ENCODE peak calls at places on chromosomes 3 and 15, in five cellular contexts. One of them, this sample, is unnamed.

GRCh38 chr15:39786444-39787056 is 3.9 kb upstream of the FSIP1 start:
- DNase-seq in OCI-LY7: peak; percentile 63
- DNase-seq in AG04450: peak; percentile 26
- DNase-seq in astrocyte of the spinal cord: peak; percentile 81
- DNase-seq in Calu3: peak; percentile 11
- DNase-seq in this sample: no peak

GRCh38 chr15:96314508-96314907 is 16.0 kb upstream of the NR2F2 start:
- DNase-seq in OCI-LY7: no peak
- DNase-seq in AG04450: no peak
- DNase-seq in astrocyte of the spinal cord: no peak
- DNase-seq in Calu3: no peak
- DNase-seq in this sample: no peak

GRCh38 chr15:89112341-89112971 is 24.2 kb downstream of the ABHD2 start:
- DNase-seq in OCI-LY7: no peak
- DNase-seq in AG04450: no peak
- DNase-seq in astrocyte of the spinal cord: peak; percentile 73
- DNase-seq in Calu3: peak; percentile 85
- DNase-seq in this sample: no peak

GRCh38 chr15:95162967-95163531 is 931.7 kb downstream of the MCTP2 start:
- DNase-seq in OCI-LY7: no peak
- DNase-seq in AG04450: peak; percentile 51
- DNase-seq in astrocyte of the spinal cord: peak; percentile 91
- DNase-seq in Calu3: no peak
- DNase-seq in this sample: no peak

GRCh38 chr3:27723803-27724458 is 1.8 kb upstream of the EOMES start:
- DNase-seq in OCI-LY7: no peak
- DNase-seq in AG04450: no peak
- DNase-seq in astrocyte of the spinal cord: no peak
- DNase-seq in Calu3: no peak
- DNase-seq in this sample: no peak

GRCh38 chr3:177300039-177300833 is 103.0 kb upstream of the TBL1XR1 start:
- DNase-seq in OCI-LY7: peak; percentile 27
- DNase-seq in AG04450: peak; percentile 4
- DNase-seq in astrocyte of the spinal cord: peak; percentile 26
- DNase-seq in Calu3: peak; percentile 72
- DNase-seq in this sample: no peak

GRCh38 chr15:66650433-66650832 is 51.6 kb upstream of the SMAD6 start:
- DNase-seq in OCI-LY7: no peak
- DNase-seq in AG04450: no peak
- DNase-seq in astrocyte of the spinal cord: no peak
- DNase-seq in Calu3: no peak
- DNase-seq in this sample: no peak

GRCh38 chr15:83764201-83764839 is 110.4 kb downstream of the ADAMTSL3 start:
- DNase-seq in OCI-LY7: no peak
- DNase-seq in AG04450: no peak
- DNase-seq in astrocyte of the spinal cord: no peak
- DNase-seq in Calu3: no peak
- DNase-seq in this sample: no peak

GRCh38 chr3:136195258-136196063 is 674 bp downstream of the MSL2 start:
- DNase-seq in OCI-LY7: peak; percentile 85
- DNase-seq in AG04450: peak; percentile 26
- DNase-seq in astrocyte of the spinal cord: peak; percentile 70
- DNase-seq in Calu3: peak; percentile 72
- DNase-seq in this sample: peak; percentile 77

GRCh38 chr3:45949432-45949831 is 6.2 kb downstream of the CXCR6 start:
- DNase-seq in OCI-LY7: no peak
- DNase-seq in AG04450: no peak
- DNase-seq in astrocyte of the spinal cord: no peak
- DNase-seq in Calu3: no peak
- DNase-seq in this sample: no peak

GRCh38 chr3:167497903-167498302 is 24.1 kb upstream of the SERPINI2 start:
- DNase-seq in OCI-LY7: no peak
- DNase-seq in AG04450: no peak
- DNase-seq in astrocyte of the spinal cord: no peak
- DNase-seq in Calu3: no peak
- DNase-seq in this sample: no peak

GRCh38 chr15:74311734-74312444 is 55.6 kb downstream of the CYP11A1 start:
- DNase-seq in OCI-LY7: no peak
- DNase-seq in AG04450: no peak
- DNase-seq in astrocyte of the spinal cord: no peak
- DNase-seq in Calu3: peak; percentile 59
- DNase-seq in this sample: peak; percentile 62

GRCh38 chr3:155664922-155665695 is 79.8 kb downstream of the PLCH1 start:
- DNase-seq in OCI-LY7: no peak
- DNase-seq in AG04450: peak; percentile 44
- DNase-seq in astrocyte of the spinal cord: peak; percentile 89
- DNase-seq in Calu3: peak; percentile 67
- DNase-seq in this sample: no peak

GRCh38 chr3:125132815-125133214 is 77.0 kb upstream of the HEG1 start:
- DNase-seq in OCI-LY7: peak; percentile 31
- DNase-seq in AG04450: no peak
- DNase-seq in astrocyte of the spinal cord: no peak
- DNase-seq in Calu3: no peak
- DNase-seq in this sample: no peak

GRCh38 chr3:117606860-117607259 is 897.3 kb downstream of the TUSC7 start:
- DNase-seq in OCI-LY7: no peak
- DNase-seq in AG04450: no peak
- DNase-seq in astrocyte of the spinal cord: no peak
- DNase-seq in Calu3: no peak
- DNase-seq in this sample: no peak

GRCh38 chr15:77650285-77650684 is 17.6 kb upstream of the LINGO1 start:
- DNase-seq in OCI-LY7: peak; percentile 14
- DNase-seq in AG04450: no peak
- DNase-seq in astrocyte of the spinal cord: no peak
- DNase-seq in Calu3: peak; percentile 43
- DNase-seq in this sample: peak; percentile 77

GRCh38 chr15:69939513-69940440 is 157.9 kb downstream of the TLE3 start:
- DNase-seq in OCI-LY7: no peak
- DNase-seq in AG04450: no peak
- DNase-seq in astrocyte of the spinal cord: no peak
- DNase-seq in Calu3: no peak
- DNase-seq in this sample: peak; percentile 15

GRCh38 chr15:92576597-92577200 is 78.9 kb downstream of the FAM174B start:
- DNase-seq in OCI-LY7: no peak
- DNase-seq in AG04450: no peak
- DNase-seq in astrocyte of the spinal cord: no peak
- DNase-seq in Calu3: no peak
- DNase-seq in this sample: no peak

GRCh38 chr15:50114381-50114780 is 4.7 kb downstream of the ATP8B4 start:
- DNase-seq in OCI-LY7: no peak
- DNase-seq in AG04450: no peak
- DNase-seq in astrocyte of the spinal cord: no peak
- DNase-seq in Calu3: no peak
- DNase-seq in this sample: no peak

GRCh38 chr15:50113187-50113505 is 5.9 kb downstream of the ATP8B4 start:
- DNase-seq in OCI-LY7: no peak
- DNase-seq in AG04450: no peak
- DNase-seq in astrocyte of the spinal cord: no peak
- DNase-seq in Calu3: no peak
- DNase-seq in this sample: no peak

GRCh38 chr15:50119063-50119700 is at the start of gene ATP8B4:
- DNase-seq in OCI-LY7: no peak
- DNase-seq in AG04450: no peak
- DNase-seq in astrocyte of the spinal cord: no peak
- DNase-seq in Calu3: no peak
- DNase-seq in this sample: peak; percentile 18

GRCh38 chr15:50117628-50118027 is 1.4 kb downstream of the ATP8B4 start:
- DNase-seq in OCI-LY7: no peak
- DNase-seq in AG04450: no peak
- DNase-seq in astrocyte of the spinal cord: no peak
- DNase-seq in Calu3: no peak
- DNase-seq in this sample: no peak

GRCh38 chr15:50116477-50116876 is 2.6 kb downstream of the ATP8B4 start:
- DNase-seq in OCI-LY7: peak; percentile 40
- DNase-seq in AG04450: no peak
- DNase-seq in astrocyte of the spinal cord: peak; percentile 9
- DNase-seq in Calu3: peak; percentile 28
- DNase-seq in this sample: peak; percentile 36
- TF ChIP-seq CTCF in OCI-LY7: peak; percentile 63
- TF ChIP-seq CTCF in AG04450: peak; percentile 32
- TF ChIP-seq CTCF in astrocyte of the spinal cord: peak; percentile 37
- TF ChIP-seq CTCF in Calu3: no peak
- TF ChIP-seq CTCF in this sample: peak; percentile 16

DNA sequence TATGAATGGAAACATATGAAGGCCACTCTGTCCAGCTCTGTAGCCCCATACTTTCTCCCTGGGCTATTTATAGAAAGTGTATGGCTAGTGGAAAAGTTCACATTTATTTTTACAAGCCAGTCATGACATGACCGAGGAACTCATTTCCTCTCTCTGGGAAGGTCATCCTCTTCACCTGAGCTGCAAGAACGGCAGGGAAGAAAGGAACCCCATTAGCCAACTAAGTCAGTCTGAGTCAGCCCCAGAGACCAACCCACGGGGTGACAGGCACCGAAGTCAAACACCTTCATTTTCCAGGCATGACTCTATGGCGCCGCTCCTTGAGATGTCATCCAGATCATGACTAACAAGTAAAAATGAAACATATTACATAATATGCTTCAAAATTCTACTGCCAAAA is 4.8 kb downstream of the PAQR9 start:
- DNase-seq in OCI-LY7: no peak
- DNase-seq in AG04450: no peak
- DNase-seq in astrocyte of the spinal cord: peak; percentile 30
- DNase-seq in Calu3: peak; percentile 74
- DNase-seq in this sample: no peak
- TF ChIP-seq CTCF in OCI-LY7: no peak
- TF ChIP-seq CTCF in AG04450: no peak
- TF ChIP-seq CTCF in astrocyte of the spinal cord: no peak
- TF ChIP-seq CTCF in Calu3: no peak
- TF ChIP-seq CTCF in this sample: no peak

GRCh38 chr3:9102240-9102841 is 139.1 kb upstream of the RAD18 start:
- DNase-seq in OCI-LY7: no peak
- DNase-seq in AG04450: no peak
- DNase-seq in astrocyte of the spinal cord: no peak
- DNase-seq in Calu3: no peak
- DNase-seq in this sample: no peak
- TF ChIP-seq CTCF in OCI-LY7: no peak
- TF ChIP-seq CTCF in AG04450: no peak
- TF ChIP-seq CTCF in astrocyte of the spinal cord: no peak
- TF ChIP-seq CTCF in Calu3: no peak
- TF ChIP-seq CTCF in this sample: no peak

DNA sequence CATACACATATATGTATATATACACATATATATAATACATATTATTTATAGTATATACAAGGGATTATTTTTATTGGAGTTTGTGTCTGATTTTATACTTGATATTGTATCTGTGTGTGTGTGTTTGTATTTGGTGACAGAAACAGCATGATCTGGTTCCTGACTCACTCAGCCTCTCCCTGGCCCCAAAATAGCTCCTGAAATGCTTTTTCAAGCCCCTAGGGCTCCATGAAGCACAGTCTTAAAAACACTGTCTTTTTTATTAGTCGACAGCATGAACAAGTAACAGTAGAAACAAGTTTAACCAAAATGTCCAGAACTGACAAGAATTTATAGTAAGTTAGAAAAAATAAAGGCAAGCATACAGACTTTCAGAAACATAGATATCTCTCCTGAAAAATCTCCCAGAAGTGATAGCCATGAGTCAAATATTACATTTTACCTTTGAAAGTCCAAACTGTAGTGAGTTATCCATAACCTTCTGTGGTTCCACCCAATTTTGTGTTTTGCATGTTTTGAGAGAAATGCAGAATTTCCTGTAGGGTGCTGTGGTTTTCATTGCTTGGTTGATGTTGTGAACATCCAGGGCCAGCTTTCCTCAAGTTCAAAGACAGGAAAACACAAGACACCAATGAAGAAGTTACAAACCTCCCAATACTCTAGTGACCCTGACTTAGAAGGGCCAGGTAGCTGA is 98.5 kb upstream of the CCDC80 start:
- DNase-seq in OCI-LY7: no peak
- DNase-seq in AG04450: no peak
- DNase-seq in astrocyte of the spinal cord: peak; percentile 43
- DNase-seq in Calu3: no peak
- DNase-seq in this sample: no peak
- TF ChIP-seq CTCF in OCI-LY7: no peak
- TF ChIP-seq CTCF in AG04450: peak; percentile 9
- TF ChIP-seq CTCF in astrocyte of the spinal cord: no peak
- TF ChIP-seq CTCF in Calu3: no peak
- TF ChIP-seq CTCF in this sample: no peak

GRCh38 chr3:188179006-188179966 is 25.3 kb downstream of the LPP start:
- DNase-seq in OCI-LY7: peak; percentile 66
- DNase-seq in AG04450: peak; percentile 76
- DNase-seq in astrocyte of the spinal cord: peak; percentile 76
- DNase-seq in Calu3: no peak
- DNase-seq in this sample: no peak
- TF ChIP-seq CTCF in OCI-LY7: no peak
- TF ChIP-seq CTCF in AG04450: peak; percentile 19
- TF ChIP-seq CTCF in astrocyte of the spinal cord: peak; percentile 12
- TF ChIP-seq CTCF in Calu3: no peak
- TF ChIP-seq CTCF in this sample: no peak

This sample was measured in endothelial cell.